ENCODE peak calls at places on chromosomes 3 and 15, in eight cellular contexts. Y, C, X, A, M, N, J and U are unnamed samples.

GRCh38 chr3:40044487-40044886 is 235.1 kb downstream of the MYRIP start:
- DNase-seq in Y (no peak), C (peak; percentile 99), X (no peak), A (no peak), M (no peak), N (no peak), J (no peak), U (no peak)

GRCh38 chr3:53150247-53151085 is 10.5 kb upstream of the PRKCD start:
- DNase-seq in Y (peak; percentile 96), C (peak; percentile 26), X (no peak), A (no peak), M (no peak), N (peak; percentile 78), J (no peak), U (peak; percentile 80)

GRCh38 chr3:37287776-37288175 is 113.4 kb upstream of the LRRFIP2 start:
- DNase-seq in Y (peak; percentile 69), C (no peak), X (no peak), A (no peak), M (no peak), N (no peak), J (no peak), U (no peak)

GRCh38 chr3:170811515-170811914 is 58.5 kb downstream of the RPL22L1 start:
- DNase-seq in Y (peak; percentile 87), C (peak; percentile 50), X (no peak), A (no peak), M (no peak), N (no peak), J (no peak), U (no peak)

GRCh38 chr3:189324538-189325138 is 152.9 kb downstream of the TPRG1 start:
- DNase-seq in Y (peak; percentile 99), C (peak; percentile 81), X (no peak), A (no peak), M (peak; percentile 78), N (peak; percentile 64), J (no peak), U (peak; percentile 69)

GRCh38 chr15:84826369-84826823 is 9.2 kb downstream of the ALPK3 start:
- DNase-seq in Y (peak; percentile 67), C (peak; percentile 26), X (no peak), A (no peak), M (no peak), N (no peak), J (peak; percentile 54), U (peak; percentile 59)

GRCh38 chr3:37014620-37015019 is 21.3 kb downstream of the MLH1 start:
- DNase-seq in Y (no peak), C (no peak), X (no peak), A (no peak), M (no peak), N (no peak), J (peak; percentile 69), U (no peak)

GRCh38 chr3:157700405-157700804 is 197.2 kb upstream of the VEPH1 start:
- DNase-seq in Y (peak; percentile 26), C (no peak), X (no peak), A (no peak), M (no peak), N (no peak), J (peak; percentile 32), U (no peak)

GRCh38 chr3:53544357-53544756 is 49.9 kb downstream of the CACNA1D start:
- DNase-seq in Y (no peak), C (no peak), X (no peak), A (no peak), M (no peak), N (no peak), J (no peak), U (no peak)

GRCh38 chr3:147699175-147699838 is 290.1 kb downstream of the ZIC1 start:
- DNase-seq in Y (peak; percentile 59), C (peak; percentile 52), X (no peak), A (no peak), M (no peak), N (no peak), J (no peak), U (no peak)

GRCh38 chr3:53749428-53749827 is 96.8 kb downstream of the CHDH start:
- DNase-seq in Y (no peak), C (no peak), X (no peak), A (no peak), M (no peak), N (no peak), J (no peak), U (no peak)

GRCh38 chr3:124607163-124607562 is 123.1 kb upstream of the UMPS start:
- DNase-seq in Y (peak; percentile 96), C (peak; percentile 47), X (no peak), A (no peak), M (no peak), N (no peak), J (no peak), U (no peak)

GRCh38 chr15:61069369-61070075 is 159.6 kb downstream of the RORA start:
- DNase-seq in Y (no peak), C (peak; percentile 30), X (no peak), A (peak; percentile 22), M (no peak), N (no peak), J (no peak), U (no peak)

GRCh38 chr3:101675709-101676218 is 1.2 kb downstream of the ZBTB11 start:
- DNase-seq in Y (peak; percentile 13), C (no peak), X (no peak), A (no peak), M (no peak), N (no peak), J (peak; percentile 18), U (peak; percentile 53)

GRCh38 chr3:150253622-150254021 is 154.5 kb upstream of the TSC22D2 start:
- DNase-seq in Y (peak; percentile 49), C (no peak), X (no peak), A (no peak), M (no peak), N (no peak), J (no peak), U (no peak)

GRCh38 chr3:161859870-161860450 is 363.4 kb downstream of the OTOL1 start:
- DNase-seq in Y (peak; percentile 12), C (no peak), X (no peak), A (no peak), M (no peak), N (no peak), J (peak; percentile 7), U (no peak)

GRCh38 chr3:178202199-178202598 is 334.0 kb upstream of the KCNMB2 start:
- DNase-seq in Y (no peak), C (no peak), X (no peak), A (no peak), M (no peak), N (no peak), J (no peak), U (no peak)

GRCh38 chr15:86073281-86073680 is 6.4 kb upstream of the AGBL1 start:
- DNase-seq in Y (no peak), C (no peak), X (no peak), A (no peak), M (no peak), N (no peak), J (no peak), U (no peak)

GRCh38 chr15:27844018-27844666 is 255.0 kb downstream of the OCA2 start:
- DNase-seq in Y (peak; percentile 71), C (peak; percentile 79), X (no peak), A (no peak), M (no peak), N (no peak), J (no peak), U (no peak)

GRCh38 chr15:69424748-69425413 is 10.7 kb downstream of the KIF23 start:
- DNase-seq in Y (no peak), C (no peak), X (no peak), A (no peak), M (no peak), N (no peak), J (no peak), U (no peak)

GRCh38 chr3:13788522-13789424 is 91.1 kb downstream of the WNT7A start:
- DNase-seq in Y (no peak), C (no peak), X (no peak), A (no peak), M (no peak), N (no peak), J (no peak), U (no peak)

GRCh38 chr15:80343610-80344009 is 60.6 kb upstream of the ARNT2 start:
- DNase-seq in Y (no peak), C (no peak), X (no peak), A (no peak), M (no peak), N (peak; percentile 61), J (no peak), U (peak; percentile 32)

GRCh38 chr15:48010321-48010720 is 110.5 kb upstream of the SLC24A5 start:
- DNase-seq in Y (no peak), C (no peak), X (no peak), A (no peak), M (no peak), N (no peak), J (no peak), U (no peak)

GRCh38 chr3:171704002-171704401 is 106.3 kb downstream of the PLD1 start:
- DNase-seq in Y (peak; percentile 76), C (peak; percentile 50), X (no peak), A (no peak), M (no peak), N (no peak), J (no peak), U (peak; percentile 28)

GRCh38 chr3:100602506-100603444 is 6.6 kb upstream of the ADGRG7 start:
- DNase-seq in Y (peak; percentile 75), C (peak; percentile 28), X (no peak), A (no peak), M (no peak), N (no peak), J (no peak), U (no peak)

GRCh38 chr15:52112203-52112750 is 298 bp downstream of the BCL2L10 start:
- DNase-seq in Y (no peak), C (no peak), X (no peak), A (no peak), M (peak; percentile 79), N (no peak), J (peak; percentile 22), U (peak; percentile 57)

GRCh38 chr3:47824541-47825473 is 21.9 kb downstream of the DHX30 start:
- DNase-seq in Y (peak; percentile 89), C (peak; percentile 83), X (peak; percentile 71), A (peak; percentile 83), M (peak; percentile 90), N (peak; percentile 78), J (peak; percentile 92), U (peak; percentile 81)

GRCh38 chr3:121562148-121562547 is 5.6 kb upstream of the ARGFX start:
- DNase-seq in Y (no peak), C (no peak), X (no peak), A (no peak), M (no peak), N (no peak), J (no peak), U (no peak)

GRCh38 chr3:87191641-87192040 is 35.5 kb upstream of the CHMP2B start:
- DNase-seq in Y (peak; percentile 30), C (no peak), X (no peak), A (no peak), M (no peak), N (no peak), J (no peak), U (no peak)

GRCh38 chr3:149373235-149374125 is 4.0 kb downstream of the TM4SF1 start:
- DNase-seq in Y (peak; percentile 90), C (peak; percentile 93), X (no peak), A (no peak), M (no peak), N (no peak), J (no peak), U (no peak)

GRCh38 chr3:182182531-182182968 is 470.8 kb downstream of the SOX2 start:
- DNase-seq in Y (peak; percentile 71), C (no peak), X (no peak), A (no peak), M (no peak), N (no peak), J (no peak), U (no peak)

GRCh38 chr3:127275287-127275781 is 12.5 kb downstream of the PRR20G start:
- DNase-seq in Y (peak; percentile 57), C (peak; percentile 81), X (no peak), A (no peak), M (no peak), N (no peak), J (no peak), U (no peak)

GRCh38 chr3:41848745-41849574 is 112.9 kb downstream of the ULK4 start:
- DNase-seq in Y (no peak), C (no peak), X (no peak), A (no peak), M (no peak), N (no peak), J (no peak), U (no peak)

GRCh38 chr15:61951949-61952348 is 108.3 kb downstream of the VPS13C start:
- DNase-seq in Y (peak; percentile 2), C (peak; percentile 2), X (no peak), A (no peak), M (no peak), N (no peak), J (peak; percentile 41), U (no peak)